ENCODE peak calls at places on chromosomes 2 and 18, in five cellular contexts. T is HCT116, S is heart left ventricle, V is GM12878, A is fibroblast of lung. F is an unnamed sample. For H3K36me3, the result is how much of the 10 kb centered on the place peaks cover.

GRCh38 chr2:72924353-72925240 is 7.3 kb downstream of the EMX1 start:
- DNase-seq in T (no peak), S (no peak), V (no peak), A (no peak), F (no peak)

GRCh38 chr2:10454505-10454904 is 6.4 kb upstream of the ODC1 start:
- DNase-seq in T (no peak), S (peak), V (no peak), A (no peak), F (no peak)

GRCh38 chr2:151241224-151241623 is 20.4 kb downstream of the RBM43 start:
- DNase-seq in T (no peak), S (no peak), V (no peak), A (no peak), F (no peak)

GRCh38 chr2:74041182-74041581 is 56.5 kb downstream of the TET3 start:
- DNase-seq in T (no peak), S (no peak), V (no peak), A (no peak), F (no peak)

GRCh38 chr2:170462433-170463205 is 252.5 kb upstream of the SP5 start:
- DNase-seq in T (no peak), S (no peak), V (no peak), A (no peak), F (no peak)

GRCh38 chr2:150267651-150268415 is 219.6 kb downstream of the RND3 start:
- DNase-seq in T (no peak), S (no peak), V (no peak), A (no peak), F (no peak)

GRCh38 chr18:75612491-75612890 is 185.0 kb upstream of the SMIM21 start:
- DNase-seq in T (no peak), S (no peak), V (no peak), A (no peak), F (no peak)

GRCh38 chr2:201452058-201452736 is 657 bp downstream of the STRADB start:
- DNase-seq in T (no peak), S (no peak), V (no peak), A (peak), F (no peak)

GRCh38 chr2:12005886-12006681 is 259.7 kb downstream of the LPIN1 start:
- DNase-seq in T (no peak), S (no peak), V (peak), A (no peak), F (no peak)

GRCh38 chr2:225471492-225471891 is 72.0 kb downstream of the NYAP2 start:
- DNase-seq in T (no peak), S (no peak), V (no peak), A (no peak), F (no peak)

GRCh38 chr18:50119363-50119762 is 75.6 kb downstream of the MYO5B start:
- DNase-seq in T (no peak), S (no peak), V (no peak), A (no peak), F (no peak)

GRCh38 chr2:88038263-88039105 is 17.1 kb downstream of the KRCC1 start:
- DNase-seq in T (no peak), S (no peak), V (no peak), A (peak), F (no peak)

GRCh38 chr2:30935795-30936194 is 128.5 kb upstream of the CAPN13 start:
- DNase-seq in T (no peak), S (no peak), V (no peak), A (no peak), F (no peak)

GRCh38 chr2:84741182-84741822 is 139.6 kb downstream of the TRABD2A start:
- DNase-seq in T (peak), S (no peak), V (no peak), A (peak), F (no peak)

GRCh38 chr2:230209422-230210051 is 10.2 kb downstream of the SP110 start:
- DNase-seq in T (no peak), S (no peak), V (no peak), A (no peak), F (no peak)

GRCh38 chr2:233270366-233270765 is 18.9 kb downstream of the ATG16L1 start:
- DNase-seq in T (no peak), S (no peak), V (no peak), A (no peak), F (no peak)

GRCh38 chr2:233273120-233273519 is 21.6 kb downstream of the ATG16L1 start:
- DNase-seq in T (no peak), S (no peak), V (no peak), A (no peak), F (no peak)

GRCh38 chr2:233275223-233275622 is 23.8 kb downstream of the ATG16L1 start:
- DNase-seq in T (no peak), S (no peak), V (no peak), A (no peak), F (no peak)

GRCh38 chr2:233270951-233271350 is 19.5 kb downstream of the ATG16L1 start:
- DNase-seq in T (no peak), S (no peak), V (no peak), A (no peak), F (no peak)

GRCh38 chr2:233271693-233272092 is 20.2 kb downstream of the ATG16L1 start:
- DNase-seq in T (no peak), S (no peak), V (no peak), A (no peak), F (no peak)
- H3K4me3 ChIP-seq in T (no peak), S (no peak), V (no peak), A (no peak), F (no peak)

GRCh38 chr2:226483745-226484619 is 315.6 kb downstream of the IRS1 start:
- DNase-seq in T (no peak), S (no peak), V (no peak), A (peak), F (no peak)
- H3K36me3 ChIP-seq in T (under half), S (under half), V (under half), A (under half), F (under half)

GRCh38 chr2:21024722-21025389 is 19.0 kb downstream of the APOB start:
- DNase-seq in T (no peak), S (no peak), V (no peak), A (no peak), F (no peak)
- TF ChIP-seq CTCF in T (no peak), S (no peak), V (no peak), A (no peak), F (no peak)

DNA sequence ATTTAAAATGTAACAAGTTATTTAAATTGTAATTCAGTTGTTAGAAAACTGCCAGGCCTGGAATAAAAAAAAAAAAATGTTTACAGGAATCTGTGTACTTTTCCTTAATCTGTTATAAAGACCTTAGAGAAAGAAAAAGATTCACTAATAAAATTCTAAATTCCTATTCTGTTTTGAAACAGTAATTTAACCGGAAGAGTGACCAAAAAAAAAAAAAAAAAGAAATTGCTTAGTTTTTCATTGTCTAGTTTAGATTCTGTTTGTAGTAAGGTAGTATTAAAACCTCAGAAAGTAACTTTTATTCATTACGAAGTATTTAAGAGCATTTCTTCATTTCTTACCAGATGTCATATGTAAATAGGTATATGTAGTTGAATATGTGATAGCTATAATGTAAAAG is 2.5 kb downstream of the REL start:
- DNase-seq in T (no peak), S (no peak), V (no peak), A (no peak), F (no peak)
- H3K4me3 ChIP-seq in T (no peak), S (peak), V (peak), A (peak), F (no peak)

DNA sequence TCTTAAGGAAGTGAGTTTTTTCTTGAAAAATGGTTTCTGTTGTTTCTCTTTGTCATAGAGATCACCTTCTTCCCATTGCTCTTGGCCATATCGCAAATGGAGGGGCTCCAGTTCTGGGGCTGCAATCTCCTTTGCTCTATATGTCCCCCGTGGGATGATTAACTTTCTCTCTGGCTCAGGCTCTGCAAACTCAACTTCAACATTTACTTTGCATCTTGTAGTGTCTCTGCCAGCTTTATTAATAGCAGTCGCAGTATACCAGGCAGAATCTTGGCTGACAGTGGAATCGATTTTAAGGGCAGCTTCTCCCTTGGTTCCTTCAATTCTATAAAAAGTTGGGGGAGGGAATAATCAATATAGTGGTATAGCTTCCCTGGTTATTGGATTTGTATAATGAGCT is 30.5 kb downstream of the TTN start:
- DNase-seq in T (no peak), S (no peak), V (no peak), A (no peak), F (no peak)
- H3K36me3 ChIP-seq in T (under half), S (under half), V (under half), A (under half), F (under half)

GRCh38 chr18:36411745-36412168 is 114.2 kb downstream of the FHOD3 start:
- DNase-seq in T (peak), S (no peak), V (no peak), A (peak), F (no peak)
- TF ChIP-seq CTCF in T (peak), S (no peak), V (peak), A (peak), F (no peak)

GRCh38 chr2:233764761-233765160 is 4.7 kb downstream of the UGT1A1 start:
- DNase-seq in T (no peak), S (no peak), V (no peak), A (no peak), F (no peak)
- H3K4me3 ChIP-seq in T (no peak), S (no peak), V (no peak), A (no peak), F (no peak)

F was measured in tibial artery.